ENCODE peak calls at places on chromosome 20, in seven cellular contexts. C, P, E, S, W, R and M are unnamed samples.

GRCh38 chr20:15708984-15709598 is 864.2 kb downstream of the KIF16B start:
- DNase-seq in C (peak), P (peak), E (peak), S (no peak), W (peak), R (no peak), M (peak)

GRCh38 chr20:258963-259362 is 1.4 kb downstream of the DEFB132 start:
- DNase-seq in C (no peak), P (no peak), E (no peak), S (no peak), W (peak), R (no peak), M (no peak)

GRCh38 chr20:51562334-51563140 is 20.0 kb upstream of the NFATC2 start:
- DNase-seq in C (peak), P (peak), E (peak), S (peak), W (peak), R (peak), M (peak)

GRCh38 chr20:32466739-32467505 is 108.8 kb downstream of the ASXL1 start:
- DNase-seq in C (no peak), P (no peak), E (no peak), S (no peak), W (no peak), R (no peak), M (no peak)

GRCh38 chr20:20547221-20547875 is 165.1 kb downstream of the RALGAPA2 start:
- DNase-seq in C (no peak), P (peak), E (no peak), S (peak), W (peak), R (no peak), M (no peak)

GRCh38 chr20:41654884-41655283 is 36.7 kb upstream of the CHD6 start:
- DNase-seq in C (peak), P (no peak), E (peak), S (no peak), W (peak), R (no peak), M (no peak)

GRCh38 chr20:59110607-59111006 is 53.0 kb upstream of the ZNF831 start:
- DNase-seq in C (no peak), P (no peak), E (no peak), S (no peak), W (no peak), R (no peak), M (no peak)

GRCh38 chr20:35474504-35474903 is 19.1 kb downstream of the CEP250 start:
- DNase-seq in C (no peak), P (no peak), E (no peak), S (no peak), W (no peak), R (no peak), M (no peak)

GRCh38 chr20:46935394-46936017 is 40.9 kb downstream of the EYA2 start:
- DNase-seq in C (no peak), P (no peak), E (no peak), S (no peak), W (no peak), R (no peak), M (no peak)

GRCh38 chr20:59783020-59784010 is 150.1 kb downstream of the SYCP2 start:
- DNase-seq in C (peak), P (peak), E (peak), S (no peak), W (peak), R (no peak), M (peak)

GRCh38 chr20:32906871-32907495 is 48.3 kb downstream of the EFCAB8 start:
- DNase-seq in C (peak), P (no peak), E (no peak), S (no peak), W (no peak), R (no peak), M (no peak)

GRCh38 chr20:51542894-51543788 is 622 bp upstream of the NFATC2 start:
- DNase-seq in C (no peak), P (no peak), E (no peak), S (no peak), W (no peak), R (no peak), M (no peak)

GRCh38 chr20:61520761-61521460 is 268.9 kb downstream of the CDH4 start:
- DNase-seq in C (no peak), P (no peak), E (no peak), S (peak), W (peak), R (no peak), M (no peak)

GRCh38 chr20:17992224-17992637 is 23.4 kb downstream of the MGME1 start:
- DNase-seq in C (no peak), P (no peak), E (no peak), S (no peak), W (no peak), R (no peak), M (no peak)

GRCh38 chr20:12199703-12200102 is 282.0 kb downstream of the BTBD3 start:
- DNase-seq in C (peak), P (no peak), E (no peak), S (no peak), W (no peak), R (no peak), M (no peak)

GRCh38 chr20:59743767-59744485 is 139.6 kb downstream of the PHACTR3 start:
- DNase-seq in C (peak), P (no peak), E (no peak), S (no peak), W (no peak), R (no peak), M (no peak)

GRCh38 chr20:63047267-63047666 is 40.5 kb upstream of the BHLHE23 start:
- DNase-seq in C (no peak), P (no peak), E (no peak), S (no peak), W (no peak), R (no peak), M (no peak)

GRCh38 chr20:6007529-6008103 is 46.2 kb downstream of the LRRN4 start:
- DNase-seq in C (no peak), P (no peak), E (no peak), S (no peak), W (no peak), R (no peak), M (no peak)

GRCh38 chr20:41349943-41350342 is 9.3 kb downstream of the LPIN3 start:
- DNase-seq in C (no peak), P (no peak), E (no peak), S (no peak), W (no peak), R (no peak), M (no peak)

GRCh38 chr20:63362426-63363009 is 1.4 kb upstream of the CHRNA4 start:
- DNase-seq in C (no peak), P (no peak), E (no peak), S (no peak), W (no peak), R (no peak), M (no peak)

GRCh38 chr20:51667002-51667408 is 101.2 kb downstream of the ATP9A start:
- DNase-seq in C (no peak), P (no peak), E (no peak), S (no peak), W (no peak), R (no peak), M (no peak)

GRCh38 chr20:46359233-46359751 is 47.1 kb downstream of the ELMO2 start:
- DNase-seq in C (no peak), P (no peak), E (no peak), S (no peak), W (no peak), R (no peak), M (no peak)

GRCh38 chr20:2385496-2385895 is 4.8 kb downstream of the TGM6 start:
- DNase-seq in C (peak), P (no peak), E (no peak), S (peak), W (no peak), R (no peak), M (no peak)

GRCh38 chr20:7856756-7857155 is 83.5 kb downstream of the HAO1 start:
- DNase-seq in C (no peak), P (no peak), E (no peak), S (peak), W (peak), R (no peak), M (no peak)

GRCh38 chr20:60500038-60500701 is 541.9 kb downstream of the CDH26 start:
- DNase-seq in C (no peak), P (no peak), E (no peak), S (no peak), W (no peak), R (no peak), M (no peak)

GRCh38 chr20:24842591-24843442 is 106.3 kb upstream of the CST7 start:
- DNase-seq in C (peak), P (no peak), E (no peak), S (peak), W (no peak), R (no peak), M (no peak)

GRCh38 chr20:59515013-59515905 is 89.1 kb upstream of the PHACTR3 start:
- DNase-seq in C (peak), P (peak), E (peak), S (peak), W (peak), R (peak), M (peak)

GRCh38 chr20:9407805-9408421 is 106.5 kb upstream of the LAMP5 start:
- DNase-seq in C (peak), P (peak), E (peak), S (peak), W (peak), R (peak), M (peak)

GRCh38 chr20:58246346-58246745 is 17.9 kb upstream of the ANKRD60 start:
- DNase-seq in C (peak), P (no peak), E (no peak), S (no peak), W (no peak), R (no peak), M (no peak)

GRCh38 chr20:62111148-62111547 is 11.1 kb upstream of the LSM14B start:
- DNase-seq in C (no peak), P (no peak), E (no peak), S (no peak), W (no peak), R (no peak), M (no peak)

GRCh38 chr20:7094438-7094997 is 327.0 kb downstream of the BMP2 start:
- DNase-seq in C (peak), P (peak), E (no peak), S (no peak), W (peak), R (no peak), M (peak)

GRCh38 chr20:51456511-51457280 is 85.8 kb downstream of the NFATC2 start:
- DNase-seq in C (peak), P (peak), E (peak), S (peak), W (peak), R (peak), M (no peak)

GRCh38 chr20:33423141-33423834 is 20.3 kb downstream of the SNTA1 start:
- DNase-seq in C (no peak), P (no peak), E (peak), S (peak), W (peak), R (no peak), M (no peak)

GRCh38 chr20:645318-646106 is 7.5 kb downstream of the SRXN1 start:
- DNase-seq in C (peak), P (peak), E (peak), S (peak), W (peak), R (peak), M (peak)

GRCh38 chr20:49516916-49517315 is 34.4 kb upstream of the KCNB1 start:
- DNase-seq in C (no peak), P (no peak), E (no peak), S (no peak), W (no peak), R (no peak), M (no peak)

DNA sequence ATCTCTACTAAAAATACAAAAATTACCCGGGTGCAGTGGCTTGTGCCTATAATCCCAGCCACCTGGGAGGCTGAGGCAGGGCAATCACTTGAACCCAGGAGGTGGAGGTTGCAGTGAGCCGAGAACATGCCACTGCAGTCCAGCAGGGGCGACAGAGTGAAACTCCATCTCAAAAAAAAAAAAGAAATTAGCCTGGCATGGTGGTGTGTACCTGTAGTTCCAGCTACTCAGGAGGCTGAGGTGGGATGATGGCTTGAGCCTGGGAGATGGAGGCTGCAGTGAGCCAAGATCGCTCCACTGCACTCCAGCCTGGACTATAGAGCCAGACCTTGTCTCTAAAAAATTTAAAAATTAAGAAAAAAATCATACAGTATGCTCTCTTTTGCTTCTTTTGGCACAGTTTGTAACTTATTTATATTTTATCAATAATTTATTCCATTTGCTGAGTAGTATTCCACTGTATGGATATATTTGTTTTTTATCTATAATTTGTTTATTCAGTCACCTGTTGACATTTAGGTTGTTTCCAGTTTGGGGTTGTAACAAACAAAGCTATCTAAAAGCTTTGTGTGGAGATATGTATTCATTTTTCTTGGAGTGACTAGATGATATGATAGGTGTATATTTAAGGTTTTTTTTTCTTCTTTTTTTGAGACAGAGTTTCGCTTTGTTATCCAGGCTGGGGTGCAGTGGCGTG is 8.0 kb upstream of the MYBL2 start:
- DNase-seq in C (peak), P (no peak), E (no peak), S (no peak), W (no peak), R (no peak), M (no peak)
- TF ChIP-seq CTCF in C (peak), P (no peak), E (no peak), S (no peak), W (no peak), R (no peak), M (peak)

GRCh38 chr20:44850883-44851282 is 34.6 kb upstream of the YWHAB start:
- DNase-seq in C (no peak), P (no peak), E (no peak), S (no peak), W (no peak), R (no peak), M (no peak)

GRCh38 chr20:44851545-44851944 is 34.0 kb upstream of the YWHAB start:
- DNase-seq in C (peak), P (no peak), E (no peak), S (no peak), W (no peak), R (no peak), M (no peak)

GRCh38 chr20:44848254-44849015 is 37.1 kb upstream of the YWHAB start:
- DNase-seq in C (no peak), P (no peak), E (no peak), S (no peak), W (peak), R (no peak), M (no peak)

GRCh38 chr20:44850272-44850671 is 35.2 kb upstream of the YWHAB start:
- DNase-seq in C (no peak), P (no peak), E (no peak), S (no peak), W (no peak), R (no peak), M (no peak)

DNA sequence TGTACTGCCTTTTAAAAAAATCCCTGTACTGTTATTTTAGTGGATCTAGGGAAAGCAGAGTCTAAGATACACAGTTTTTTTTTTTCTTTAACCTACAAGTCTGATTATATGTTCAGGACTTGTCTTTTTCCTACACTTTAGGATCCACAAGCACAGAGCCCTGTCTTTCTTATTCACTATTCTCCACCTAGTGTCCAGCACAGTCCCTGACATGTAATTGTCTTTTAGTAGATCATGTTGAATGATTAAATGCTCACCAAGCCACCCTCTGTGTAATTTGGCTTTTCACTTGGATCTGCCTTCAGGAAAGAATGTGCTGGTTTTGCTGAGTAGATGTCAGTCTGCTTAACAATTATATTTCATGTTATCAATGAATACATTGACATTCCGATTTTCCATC is 35.8 kb upstream of the YWHAB start:
- DNase-seq in C (no peak), P (no peak), E (no peak), S (no peak), W (no peak), R (no peak), M (no peak)
- TF ChIP-seq CTCF in C (peak), P (no peak), E (no peak), S (peak), W (no peak), R (no peak), M (peak)

GRCh38 chr20:3972161-3972560 is 43.2 kb downstream of the RNF24 start:
- DNase-seq in C (no peak), P (no peak), E (no peak), S (no peak), W (no peak), R (no peak), M (no peak)
- TF ChIP-seq CTCF in C (no peak), P (no peak), E (no peak), S (no peak), W (no peak), R (no peak), M (no peak)

DNA sequence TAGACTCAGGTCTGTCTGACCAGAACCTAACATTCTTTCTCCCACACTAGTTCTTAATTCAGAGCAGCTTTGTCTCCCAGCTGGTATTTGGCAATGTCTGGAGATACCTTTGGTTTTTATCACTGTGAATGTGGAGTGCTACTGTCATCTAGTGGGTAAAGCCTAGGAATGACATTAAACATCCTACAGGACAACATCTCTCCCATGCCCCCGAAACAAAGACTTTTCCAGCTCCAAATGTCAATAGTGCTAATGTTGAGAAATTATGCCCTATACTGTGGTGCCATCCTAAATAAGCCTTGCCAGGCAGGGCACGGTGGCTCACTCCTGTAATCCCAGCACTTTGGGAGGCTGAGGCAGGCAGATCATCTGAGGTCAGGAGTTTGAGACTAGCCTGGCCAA is 4.2 kb upstream of the TTPAL start:
- DNase-seq in C (no peak), P (no peak), E (no peak), S (peak), W (peak), R (no peak), M (no peak)
- TF ChIP-seq CTCF in C (peak), P (no peak), E (no peak), S (peak), W (peak), R (peak), M (peak)

GRCh38 chr20:11054266-11055025 is 380.6 kb upstream of the JAG1 start:
- DNase-seq in C (no peak), P (no peak), E (no peak), S (no peak), W (no peak), R (no peak), M (no peak)
- TF ChIP-seq CTCF in C (no peak), P (no peak), E (no peak), S (no peak), W (no peak), R (no peak), M (no peak)